ENCODE peak calls at places on chromosomes 4 and X, in eight cellular contexts. One of them, this sample, is unnamed.
A peak's percentile ranks its signal among the peaks of the same experiment; 100 is the strongest.

GRCh38 chrX:38318606-38319005 is 8.7 kb downstream of the RPGR start:
- DNase-seq in astrocyte: no peak
- DNase-seq in fibroblast of pulmonary artery: no peak
- DNase-seq in GDM1: no peak
- DNase-seq in natural killer cell: no peak
- DNase-seq in caudate nucleus: no peak
- DNase-seq in activated CD4-positive, alpha-beta T cell treated with anti-CD3 and anti-CD28 coated beads for 4 hours: no peak
- DNase-seq in EH: no peak
- DNase-seq in this sample: no peak

GRCh38 chrX:110491846-110492620 is 133.4 kb downstream of the RTL9 start:
- DNase-seq in astrocyte: no peak
- DNase-seq in fibroblast of pulmonary artery: no peak
- DNase-seq in natural killer cell: no peak
- DNase-seq in activated CD4-positive, alpha-beta T cell treated with anti-CD3 and anti-CD28 coated beads for 4 hours: no peak
- DNase-seq in EH: no peak
- DNase-seq in GDM1: no peak
- DNase-seq in caudate nucleus: no peak
- DNase-seq in this sample: no peak

GRCh38 chr4:81164126-81164525 is 50.9 kb downstream of the PRKG2 start:
- DNase-seq in fibroblast of pulmonary artery: no peak
- DNase-seq in astrocyte: no peak
- DNase-seq in activated CD4-positive, alpha-beta T cell treated with anti-CD3 and anti-CD28 coated beads for 4 hours: no peak
- DNase-seq in caudate nucleus: no peak
- DNase-seq in natural killer cell: no peak
- DNase-seq in GDM1: no peak
- DNase-seq in EH: no peak
- DNase-seq in this sample: no peak

GRCh38 chr4:123250843-123251242 is 145.8 kb upstream of the SPRY1 start:
- DNase-seq in GDM1: no peak
- DNase-seq in EH: peak; percentile 63
- DNase-seq in natural killer cell: no peak
- DNase-seq in astrocyte: peak; percentile 60
- DNase-seq in activated CD4-positive, alpha-beta T cell treated with anti-CD3 and anti-CD28 coated beads for 4 hours: no peak
- DNase-seq in fibroblast of pulmonary artery: peak; percentile 78
- DNase-seq in caudate nucleus: no peak
- DNase-seq in this sample: no peak

GRCh38 chr4:139202984-139203383 is 26.0 kb upstream of the ELF2 start:
- DNase-seq in astrocyte: no peak
- DNase-seq in natural killer cell: no peak
- DNase-seq in fibroblast of pulmonary artery: no peak
- DNase-seq in caudate nucleus: no peak
- DNase-seq in EH: no peak
- DNase-seq in activated CD4-positive, alpha-beta T cell treated with anti-CD3 and anti-CD28 coated beads for 4 hours: no peak
- DNase-seq in GDM1: no peak
- DNase-seq in this sample: no peak

GRCh38 chrX:40154229-40154852 is 56.6 kb upstream of the BCOR start:
- DNase-seq in natural killer cell: no peak
- DNase-seq in activated CD4-positive, alpha-beta T cell treated with anti-CD3 and anti-CD28 coated beads for 4 hours: no peak
- DNase-seq in astrocyte: no peak
- DNase-seq in GDM1: peak; percentile 23
- DNase-seq in caudate nucleus: peak; percentile 35
- DNase-seq in fibroblast of pulmonary artery: peak; percentile 45
- DNase-seq in EH: peak; percentile 67
- DNase-seq in this sample: peak; percentile 51

GRCh38 chr4:23930750-23931488 is 41.1 kb upstream of the PPARGC1A start:
- DNase-seq in GDM1: no peak
- DNase-seq in EH: peak; percentile 11
- DNase-seq in natural killer cell: no peak
- DNase-seq in astrocyte: peak; percentile 35
- DNase-seq in caudate nucleus: no peak
- DNase-seq in fibroblast of pulmonary artery: peak; percentile 26
- DNase-seq in activated CD4-positive, alpha-beta T cell treated with anti-CD3 and anti-CD28 coated beads for 4 hours: no peak
- DNase-seq in this sample: no peak

GRCh38 chr4:115113382-115114106 is at the start of gene NDST4:
- DNase-seq in GDM1: no peak
- DNase-seq in fibroblast of pulmonary artery: peak; percentile 3
- DNase-seq in EH: peak; percentile 2
- DNase-seq in caudate nucleus: peak; percentile 5
- DNase-seq in natural killer cell: no peak
- DNase-seq in activated CD4-positive, alpha-beta T cell treated with anti-CD3 and anti-CD28 coated beads for 4 hours: no peak
- DNase-seq in astrocyte: peak; percentile 77
- DNase-seq in this sample: no peak

GRCh38 chr4:88698539-88698938 is 910 bp upstream of the NAP1L5 start:
- DNase-seq in astrocyte: no peak
- DNase-seq in caudate nucleus: no peak
- DNase-seq in natural killer cell: no peak
- DNase-seq in fibroblast of pulmonary artery: no peak
- DNase-seq in EH: no peak
- DNase-seq in activated CD4-positive, alpha-beta T cell treated with anti-CD3 and anti-CD28 coated beads for 4 hours: no peak
- DNase-seq in GDM1: no peak
- DNase-seq in this sample: no peak

GRCh38 chrX:16989750-16990149 is 43.3 kb downstream of the REPS2 start:
- DNase-seq in natural killer cell: no peak
- DNase-seq in fibroblast of pulmonary artery: no peak
- DNase-seq in caudate nucleus: no peak
- DNase-seq in EH: no peak
- DNase-seq in astrocyte: no peak
- DNase-seq in GDM1: no peak
- DNase-seq in activated CD4-positive, alpha-beta T cell treated with anti-CD3 and anti-CD28 coated beads for 4 hours: no peak
- DNase-seq in this sample: no peak

GRCh38 chr4:151933122-151933827 is 172.5 kb upstream of the GATB start:
- DNase-seq in activated CD4-positive, alpha-beta T cell treated with anti-CD3 and anti-CD28 coated beads for 4 hours: no peak
- DNase-seq in fibroblast of pulmonary artery: no peak
- DNase-seq in caudate nucleus: no peak
- DNase-seq in EH: peak; percentile 2
- DNase-seq in GDM1: no peak
- DNase-seq in astrocyte: no peak
- DNase-seq in natural killer cell: no peak
- DNase-seq in this sample: no peak

GRCh38 chr4:156968479-156968984 is 3.1 kb downstream of the PDGFC start:
- DNase-seq in fibroblast of pulmonary artery: peak; percentile 87
- DNase-seq in activated CD4-positive, alpha-beta T cell treated with anti-CD3 and anti-CD28 coated beads for 4 hours: no peak
- DNase-seq in EH: peak; percentile 84
- DNase-seq in natural killer cell: no peak
- DNase-seq in astrocyte: peak; percentile 78
- DNase-seq in caudate nucleus: no peak
- DNase-seq in GDM1: peak; percentile 5
- DNase-seq in this sample: peak; percentile 60

GRCh38 chrX:134453631-134454030 is 6.3 kb upstream of the HPRT1 start:
- DNase-seq in astrocyte: no peak
- DNase-seq in EH: no peak
- DNase-seq in fibroblast of pulmonary artery: no peak
- DNase-seq in natural killer cell: no peak
- DNase-seq in caudate nucleus: no peak
- DNase-seq in GDM1: no peak
- DNase-seq in activated CD4-positive, alpha-beta T cell treated with anti-CD3 and anti-CD28 coated beads for 4 hours: no peak
- DNase-seq in this sample: no peak

GRCh38 chr4:153335665-153336064 is 8.8 kb upstream of the MND1 start:
- DNase-seq in activated CD4-positive, alpha-beta T cell treated with anti-CD3 and anti-CD28 coated beads for 4 hours: no peak
- DNase-seq in astrocyte: peak; percentile 30
- DNase-seq in EH: peak; percentile 40
- DNase-seq in natural killer cell: no peak
- DNase-seq in GDM1: no peak
- DNase-seq in fibroblast of pulmonary artery: no peak
- DNase-seq in caudate nucleus: no peak
- DNase-seq in this sample: no peak

GRCh38 chrX:20042221-20042620 is 51.4 kb upstream of the BCLAF3 start:
- DNase-seq in astrocyte: no peak
- DNase-seq in activated CD4-positive, alpha-beta T cell treated with anti-CD3 and anti-CD28 coated beads for 4 hours: no peak
- DNase-seq in GDM1: no peak
- DNase-seq in EH: peak; percentile 3
- DNase-seq in fibroblast of pulmonary artery: no peak
- DNase-seq in natural killer cell: no peak
- DNase-seq in caudate nucleus: no peak
- DNase-seq in this sample: no peak

GRCh38 chr4:20878806-20879205 is 178.5 kb downstream of the PACRGL start:
- DNase-seq in caudate nucleus: no peak
- DNase-seq in activated CD4-positive, alpha-beta T cell treated with anti-CD3 and anti-CD28 coated beads for 4 hours: no peak
- DNase-seq in EH: no peak
- DNase-seq in GDM1: no peak
- DNase-seq in fibroblast of pulmonary artery: no peak
- DNase-seq in astrocyte: no peak
- DNase-seq in natural killer cell: no peak
- DNase-seq in this sample: no peak

GRCh38 chr4:173538148-173538902 is 8.3 kb upstream of the HAND2 start:
- DNase-seq in GDM1: no peak
- DNase-seq in astrocyte: no peak
- DNase-seq in fibroblast of pulmonary artery: no peak
- DNase-seq in activated CD4-positive, alpha-beta T cell treated with anti-CD3 and anti-CD28 coated beads for 4 hours: no peak
- DNase-seq in EH: peak; percentile 20
- DNase-seq in caudate nucleus: no peak
- DNase-seq in natural killer cell: no peak
- DNase-seq in this sample: no peak

GRCh38 chr4:498328-498919 is 532 bp downstream of the ZNF721 start:
- DNase-seq in activated CD4-positive, alpha-beta T cell treated with anti-CD3 and anti-CD28 coated beads for 4 hours: no peak
- DNase-seq in EH: no peak
- DNase-seq in astrocyte: peak; percentile 6
- DNase-seq in fibroblast of pulmonary artery: no peak
- DNase-seq in GDM1: no peak
- DNase-seq in caudate nucleus: no peak
- DNase-seq in natural killer cell: no peak
- DNase-seq in this sample: no peak

GRCh38 chr4:75892508-75892907 is 9.7 kb downstream of the PPEF2 start:
- DNase-seq in caudate nucleus: no peak
- DNase-seq in fibroblast of pulmonary artery: no peak
- DNase-seq in GDM1: no peak
- DNase-seq in activated CD4-positive, alpha-beta T cell treated with anti-CD3 and anti-CD28 coated beads for 4 hours: no peak
- DNase-seq in astrocyte: no peak
- DNase-seq in natural killer cell: no peak
- DNase-seq in EH: no peak
- DNase-seq in this sample: peak; percentile 12

GRCh38 chr4:7052923-7053715 is 9.9 kb downstream of the TADA2B start:
- DNase-seq in astrocyte: no peak
- DNase-seq in fibroblast of pulmonary artery: no peak
- DNase-seq in activated CD4-positive, alpha-beta T cell treated with anti-CD3 and anti-CD28 coated beads for 4 hours: no peak
- DNase-seq in natural killer cell: no peak
- DNase-seq in EH: peak; percentile 28
- DNase-seq in caudate nucleus: no peak
- DNase-seq in GDM1: peak; percentile 74
- DNase-seq in this sample: no peak

GRCh38 chr4:112270643-112271484 is 14.8 kb downstream of the TIFA start:
- DNase-seq in GDM1: no peak
- DNase-seq in fibroblast of pulmonary artery: peak; percentile 66
- DNase-seq in activated CD4-positive, alpha-beta T cell treated with anti-CD3 and anti-CD28 coated beads for 4 hours: no peak
- DNase-seq in astrocyte: peak; percentile 67
- DNase-seq in caudate nucleus: no peak
- DNase-seq in EH: peak; percentile 80
- DNase-seq in natural killer cell: no peak
- DNase-seq in this sample: no peak

GRCh38 chrX:3145716-3146115 is 104.4 kb downstream of the ARSF start:
- DNase-seq in natural killer cell: no peak
- DNase-seq in GDM1: no peak
- DNase-seq in caudate nucleus: no peak
- DNase-seq in fibroblast of pulmonary artery: no peak
- DNase-seq in activated CD4-positive, alpha-beta T cell treated with anti-CD3 and anti-CD28 coated beads for 4 hours: no peak
- DNase-seq in EH: peak; percentile 26
- DNase-seq in astrocyte: no peak
- DNase-seq in this sample: no peak

GRCh38 chrX:139932077-139932900 is 564 bp downstream of the ATP11C start:
- DNase-seq in astrocyte: no peak
- DNase-seq in activated CD4-positive, alpha-beta T cell treated with anti-CD3 and anti-CD28 coated beads for 4 hours: peak; percentile 32
- DNase-seq in caudate nucleus: peak; percentile 42
- DNase-seq in EH: peak; percentile 58
- DNase-seq in GDM1: peak; percentile 4
- DNase-seq in fibroblast of pulmonary artery: peak; percentile 36
- DNase-seq in natural killer cell: peak; percentile 52
- DNase-seq in this sample: peak; percentile 44

GRCh38 chr4:92303621-92304027 is at the start of gene GRID2:
- DNase-seq in GDM1: no peak
- DNase-seq in fibroblast of pulmonary artery: peak; percentile 38
- DNase-seq in caudate nucleus: peak; percentile 76
- DNase-seq in natural killer cell: no peak
- DNase-seq in EH: no peak
- DNase-seq in astrocyte: peak; percentile 6
- DNase-seq in activated CD4-positive, alpha-beta T cell treated with anti-CD3 and anti-CD28 coated beads for 4 hours: no peak
- DNase-seq in this sample: no peak

GRCh38 chr4:140777894-140778293 is 21.7 kb upstream of the TBC1D9 start:
- DNase-seq in astrocyte: no peak
- DNase-seq in natural killer cell: no peak
- DNase-seq in caudate nucleus: no peak
- DNase-seq in activated CD4-positive, alpha-beta T cell treated with anti-CD3 and anti-CD28 coated beads for 4 hours: no peak
- DNase-seq in fibroblast of pulmonary artery: no peak
- DNase-seq in EH: no peak
- DNase-seq in GDM1: no peak
- DNase-seq in this sample: no peak

This sample was measured in RPMI8226.